ENCODE peak calls at places on chromosomes 16 and 17, in five cellular contexts. U, W, Y, J and B are unnamed samples.

GRCh38 chr16:78483124-78483992 is 383.9 kb downstream of the WWOX start:
- DNase-seq in Y (no peak), J (no peak), W (no peak), U (no peak), B (no peak)

GRCh38 chr16:71297252-71297651 is 8.1 kb upstream of the CMTR2 start:
- DNase-seq in W (no peak), U (no peak), Y (no peak), J (no peak), B (no peak)

GRCh38 chr16:2912330-2913199 is 834 bp downstream of the FLYWCH1 start:
- DNase-seq in W (peak), Y (peak), U (peak), J (no peak), B (peak)

GRCh38 chr16:84941916-84942315 is 69.4 kb downstream of the ZDHHC7 start:
- DNase-seq in Y (no peak), W (no peak), J (no peak), U (peak), B (no peak)

GRCh38 chr17:35973333-35974260 is 7.7 kb downstream of the CCL16 start:
- DNase-seq in Y (no peak), J (no peak), W (no peak), U (peak), B (peak)

GRCh38 chr17:76265624-76266243 is 586 bp downstream of the UBALD2 start:
- DNase-seq in W (peak), U (peak), J (no peak), Y (no peak), B (peak)

GRCh38 chr17:79812969-79813825 is 16.3 kb upstream of the CBX8 start:
- DNase-seq in J (no peak), Y (no peak), U (no peak), W (no peak), B (no peak)

GRCh38 chr16:65289022-65289421 is 167.2 kb upstream of the CDH11 start:
- DNase-seq in Y (peak), U (no peak), J (no peak), W (no peak), B (no peak)

GRCh38 chr17:44071772-44072171 is 1.2 kb downstream of the G6PC3 start:
- DNase-seq in W (no peak), J (no peak), U (peak), Y (no peak), B (peak)

GRCh38 chr17:79808763-79809529 is 12.1 kb upstream of the CBX8 start:
- DNase-seq in U (no peak), W (peak), Y (no peak), J (no peak), B (peak)

GRCh38 chr16:47848481-47849109 is 307.2 kb downstream of the ABCC12 start:
- DNase-seq in Y (no peak), W (no peak), J (no peak), U (peak), B (peak)

GRCh38 chr17:65514541-65514940 is 46.9 kb downstream of the AXIN2 start:
- DNase-seq in W (no peak), U (peak), Y (no peak), J (no peak), B (peak)

GRCh38 chr16:80540516-80541305 is at the start of gene DYNLRB2:
- DNase-seq in W (peak), J (peak), Y (peak), U (peak), B (peak)

GRCh38 chr17:74815671-74816370 is 39.7 kb upstream of the NAT9 start:
- DNase-seq in Y (no peak), J (no peak), U (no peak), W (no peak), B (no peak)

GRCh38 chr16:59180083-59180476 is 446.0 kb upstream of the GOT2 start:
- DNase-seq in W (no peak), J (no peak), Y (no peak), U (no peak), B (no peak)

GRCh38 chr17:63429766-63430165 is 16.3 kb downstream of the CYB561 start:
- DNase-seq in J (no peak), W (no peak), U (no peak), Y (no peak), B (no peak)

GRCh38 chr17:78127888-78128615 is 503 bp downstream of the TMC6 start:
- DNase-seq in Y (no peak), U (no peak), J (no peak), W (peak), B (no peak)

GRCh38 chr16:88732172-88732960 is 26.1 kb downstream of the CTU2 start:
- DNase-seq in U (no peak), W (no peak), J (no peak), Y (no peak), B (no peak)

GRCh38 chr17:42107597-42108576 is 4.6 kb downstream of the DHX58 start:
- DNase-seq in W (peak), Y (peak), J (no peak), U (peak), B (no peak)

GRCh38 chr16:68999114-68999513 is 106.3 kb upstream of the HAS3 start:
- DNase-seq in U (no peak), Y (no peak), W (no peak), J (no peak), B (no peak)

GRCh38 chr17:78736526-78737079 is 45.5 kb downstream of the CYTH1 start:
- DNase-seq in W (peak), J (peak), U (no peak), Y (peak), B (no peak)

GRCh38 chr16:12617401-12617819 is 186.3 kb downstream of the CPPED1 start:
- DNase-seq in U (no peak), Y (no peak), J (no peak), W (no peak), B (no peak)

GRCh38 chr17:9517396-9517795 is 58.2 kb downstream of the STX8 start:
- DNase-seq in Y (no peak), W (no peak), U (no peak), J (no peak), B (no peak)

GRCh38 chr16:56348168-56349085 is 76.9 kb downstream of the AMFR start:
- DNase-seq in U (no peak), W (no peak), Y (no peak), J (no peak), B (no peak)

GRCh38 chr16:48365601-48366164 is 19.5 kb downstream of the SIAH1 start:
- DNase-seq in U (peak), W (peak), J (peak), Y (peak), B (peak)

GRCh38 chr16:24568392-24568791 is 29.0 kb downstream of the RBBP6 start:
- DNase-seq in W (no peak), U (peak), J (no peak), Y (no peak), B (peak)

DNA sequence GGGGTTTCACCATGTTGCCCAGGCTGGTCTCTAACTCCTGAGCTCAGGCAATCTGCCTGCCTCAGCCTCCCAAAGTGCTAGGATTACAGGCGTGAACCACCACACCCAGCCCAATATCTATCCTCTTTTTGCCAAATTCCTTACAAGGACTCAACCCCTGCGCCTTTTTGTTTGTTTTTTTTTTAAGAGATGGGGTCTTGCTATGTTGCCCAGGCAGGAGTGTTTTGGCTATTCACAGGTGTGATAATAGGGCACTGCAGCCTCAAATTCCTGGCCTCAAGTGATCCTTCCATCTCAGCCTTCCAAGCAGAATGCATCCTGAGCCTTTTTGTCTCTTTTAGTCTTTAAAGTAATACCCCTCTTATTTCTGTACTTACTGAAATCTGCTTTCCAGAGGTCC is 17.0 kb downstream of the SP2 start:
- DNase-seq in U (no peak), W (no peak), J (no peak), Y (no peak), B (no peak)
- TF ChIP-seq CTCF in U (no peak), W (no peak), J (no peak), Y (no peak), B (no peak)

GRCh38 chr17:39306509-39307212 is 80.9 kb upstream of the STAC2 start:
- DNase-seq in Y (no peak), J (no peak), W (no peak), U (peak), B (peak)

GRCh38 chr17:39304188-39304587 is 78.4 kb upstream of the STAC2 start:
- DNase-seq in Y (no peak), W (no peak), J (no peak), U (no peak), B (no peak)

GRCh38 chr17:39306028-39306427 is 80.3 kb upstream of the STAC2 start:
- DNase-seq in W (no peak), U (no peak), Y (no peak), J (no peak), B (no peak)
- H3K4me3 ChIP-seq in W (no peak), U (no peak), Y (no peak), J (no peak), B (no peak)

GRCh38 chr17:67082110-67082509 is 37.8 kb downstream of the CACNG1 start:
- DNase-seq in Y (no peak), J (no peak), W (no peak), U (no peak), B (no peak)
- TF ChIP-seq CTCF in Y (no peak), J (no peak), W (no peak), U (no peak), B (no peak)

GRCh38 chr17:48642059-48642842 is 16.1 kb upstream of the HOXB9 start:
- DNase-seq in Y (no peak), J (no peak), W (no peak), U (no peak), B (no peak)
- H3K4me3 ChIP-seq in Y (no peak), J (no peak), W (no peak), U (no peak), B (no peak)

GRCh38 chr16:77435240-77435819 is 496 bp upstream of the ADAMTS18 start:
- DNase-seq in U (no peak), J (no peak), W (no peak), Y (no peak), B (no peak)

GRCh38 chr16:77434365-77435239 is at the start of gene ADAMTS18:
- DNase-seq in Y (no peak), W (no peak), J (no peak), U (no peak), B (no peak)

GRCh38 chr16:77434022-77434364 is 841 bp downstream of the ADAMTS18 start:
- DNase-seq in Y (no peak), W (no peak), U (no peak), J (no peak), B (no peak)

GRCh38 chr16:77439106-77439505 is 4.3 kb upstream of the ADAMTS18 start:
- DNase-seq in Y (no peak), J (no peak), U (no peak), W (no peak), B (no peak)

DNA sequence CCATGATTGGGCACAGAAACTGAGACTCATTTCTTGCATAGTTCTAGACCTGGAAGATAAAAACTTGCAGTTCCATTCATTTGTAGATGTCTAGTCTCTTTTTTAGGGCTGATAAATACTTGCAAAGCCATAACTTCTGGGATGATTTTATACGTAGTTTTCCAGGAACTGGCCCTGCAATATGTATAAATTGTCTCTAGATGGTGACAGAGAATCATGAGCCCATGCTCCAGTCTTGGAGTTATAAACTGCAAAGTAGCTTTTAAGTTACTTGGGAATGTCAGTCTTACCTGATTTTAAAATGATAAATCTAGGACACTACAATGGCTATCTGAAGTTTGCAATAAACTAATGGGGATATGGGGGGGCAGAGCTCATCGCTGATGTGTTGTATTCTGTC is 3.0 kb upstream of the ADAMTS18 start:
- DNase-seq in U (no peak), W (no peak), J (no peak), Y (no peak), B (no peak)
- TF ChIP-seq CTCF in U (peak), W (no peak), J (no peak), Y (no peak), B (peak)

DNA sequence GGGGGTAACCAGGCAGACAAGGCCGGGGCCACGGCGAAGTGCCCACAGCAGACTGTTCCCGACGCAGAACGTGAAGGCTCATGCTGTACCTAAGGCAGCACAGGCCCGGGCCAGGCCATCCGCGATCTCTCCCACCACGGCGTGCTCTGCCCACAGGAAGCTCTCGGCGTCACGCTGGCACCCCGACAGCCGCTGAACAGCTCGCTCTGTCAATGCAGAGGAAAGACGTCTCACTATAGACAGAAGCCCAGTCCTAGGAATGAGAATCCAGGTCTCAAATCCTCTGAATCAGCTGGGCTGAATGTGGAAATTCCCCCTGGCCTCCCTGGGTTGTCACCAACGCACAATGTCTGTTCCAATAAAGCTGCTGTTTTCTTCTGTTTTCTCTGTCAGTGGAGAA is 21.4 kb downstream of the SERPINF1 start:
- DNase-seq in Y (no peak), W (no peak), J (no peak), U (no peak), B (no peak)
- H3K4me3 ChIP-seq in Y (peak), W (no peak), J (peak), U (no peak), B (no peak)